ENCODE peak calls at places on chromosome 7, in four cellular contexts. One of them, this sample, is unnamed.

GRCh38 chr7:151060113-151060415 is 675 bp downstream of the SLC4A2 start:
- DNase-seq in NCI-H1048: no peak
- DNase-seq in glutamatergic neuron: no peak
- DNase-seq in HT1080: no peak
- DNase-seq in this sample: no peak

GRCh38 chr7:30877010-30877740 is 34.5 kb upstream of the AQP1 start:
- DNase-seq in NCI-H1048: no peak
- DNase-seq in glutamatergic neuron: no peak
- DNase-seq in HT1080: no peak
- DNase-seq in this sample: no peak

GRCh38 chr7:25456467-25457171 is 228.3 kb upstream of the NPVF start:
- DNase-seq in NCI-H1048: no peak
- DNase-seq in glutamatergic neuron: no peak
- DNase-seq in HT1080: no peak
- DNase-seq in this sample: no peak

GRCh38 chr7:116426428-116427156 is 72.9 kb upstream of the CAV2 start:
- DNase-seq in NCI-H1048: no peak
- DNase-seq in glutamatergic neuron: no peak
- DNase-seq in HT1080: peak
- DNase-seq in this sample: no peak

GRCh38 chr7:26681819-26682418 is 182.5 kb downstream of the SKAP2 start:
- DNase-seq in NCI-H1048: peak
- DNase-seq in glutamatergic neuron: no peak
- DNase-seq in HT1080: peak
- DNase-seq in this sample: peak

GRCh38 chr7:143172354-143172753 is 10.9 kb upstream of the TAS2R39 start:
- DNase-seq in NCI-H1048: no peak
- DNase-seq in glutamatergic neuron: no peak
- DNase-seq in HT1080: peak
- DNase-seq in this sample: no peak

GRCh38 chr7:132840197-132840596 is 241.7 kb downstream of the CHCHD3 start:
- DNase-seq in NCI-H1048: no peak
- DNase-seq in glutamatergic neuron: no peak
- DNase-seq in HT1080: no peak
- DNase-seq in this sample: no peak

GRCh38 chr7:51278797-51279196 is 37.8 kb downstream of the COBL start:
- DNase-seq in NCI-H1048: no peak
- DNase-seq in glutamatergic neuron: peak
- DNase-seq in HT1080: no peak
- DNase-seq in this sample: no peak

GRCh38 chr7:111126987-111127386 is 36.1 kb downstream of the LRRN3 start:
- DNase-seq in NCI-H1048: no peak
- DNase-seq in glutamatergic neuron: no peak
- DNase-seq in HT1080: peak
- DNase-seq in this sample: peak

GRCh38 chr7:42068554-42069280 is 168.3 kb downstream of the GLI3 start:
- DNase-seq in NCI-H1048: no peak
- DNase-seq in glutamatergic neuron: peak
- DNase-seq in HT1080: no peak
- DNase-seq in this sample: no peak

GRCh38 chr7:84490661-84491060 is 296.1 kb upstream of the SEMA3A start:
- DNase-seq in NCI-H1048: no peak
- DNase-seq in glutamatergic neuron: no peak
- DNase-seq in HT1080: no peak
- DNase-seq in this sample: peak

GRCh38 chr7:16918288-16918895 is 36.6 kb upstream of the AGR3 start:
- DNase-seq in NCI-H1048: no peak
- DNase-seq in glutamatergic neuron: no peak
- DNase-seq in HT1080: peak
- DNase-seq in this sample: peak

GRCh38 chr7:47507514-47507913 is 74.4 kb downstream of the TNS3 start:
- DNase-seq in NCI-H1048: no peak
- DNase-seq in glutamatergic neuron: no peak
- DNase-seq in HT1080: no peak
- DNase-seq in this sample: no peak

GRCh38 chr7:101163281-101164070 is 1.9 kb downstream of the VGF start:
- DNase-seq in NCI-H1048: no peak
- DNase-seq in glutamatergic neuron: peak
- DNase-seq in HT1080: peak
- DNase-seq in this sample: peak

GRCh38 chr7:87038993-87039716 is 20.3 kb downstream of the ELAPOR2 start:
- DNase-seq in NCI-H1048: no peak
- DNase-seq in glutamatergic neuron: no peak
- DNase-seq in HT1080: peak
- DNase-seq in this sample: peak

GRCh38 chr7:157794764-157795101 is 457.9 kb downstream of the DNAJB6 start:
- DNase-seq in NCI-H1048: no peak
- DNase-seq in glutamatergic neuron: no peak
- DNase-seq in HT1080: no peak
- DNase-seq in this sample: no peak

GRCh38 chr7:23471090-23471859 is 984 bp upstream of the IGF2BP3 start:
- DNase-seq in NCI-H1048: no peak
- DNase-seq in glutamatergic neuron: peak
- DNase-seq in HT1080: peak
- DNase-seq in this sample: peak

GRCh38 chr7:104358743-104359142 is 30.3 kb downstream of the LHFPL3 start:
- DNase-seq in NCI-H1048: no peak
- DNase-seq in glutamatergic neuron: no peak
- DNase-seq in HT1080: no peak
- DNase-seq in this sample: no peak

GRCh38 chr7:38975944-38976392 is 1.7 kb upstream of the POU6F2 start:
- DNase-seq in NCI-H1048: no peak
- DNase-seq in glutamatergic neuron: peak
- DNase-seq in HT1080: no peak
- DNase-seq in this sample: no peak

GRCh38 chr7:895451-896052 is 19.2 kb downstream of the GET4 start:
- DNase-seq in NCI-H1048: no peak
- DNase-seq in glutamatergic neuron: no peak
- DNase-seq in HT1080: no peak
- DNase-seq in this sample: no peak

GRCh38 chr7:23520582-23520981 is 11.2 kb downstream of the TRA2A start:
- DNase-seq in NCI-H1048: no peak
- DNase-seq in glutamatergic neuron: peak
- DNase-seq in HT1080: no peak
- DNase-seq in this sample: peak

GRCh38 chr7:151800861-151801260 is 76.1 kb downstream of the PRKAG2 start:
- DNase-seq in NCI-H1048: no peak
- DNase-seq in glutamatergic neuron: peak
- DNase-seq in HT1080: no peak
- DNase-seq in this sample: no peak

GRCh38 chr7:15720849-15721471 is 34.5 kb upstream of the MEOX2 start:
- DNase-seq in NCI-H1048: no peak
- DNase-seq in glutamatergic neuron: peak
- DNase-seq in HT1080: peak
- DNase-seq in this sample: peak

This sample was measured in SK-MEL-5.